ENCODE peak calls at places on chromosomes 1 and 21, in five cellular contexts. One of them, this sample, is unnamed.

GRCh38 chr1:205926213-205926612 is 17.0 kb downstream of the SLC26A9 start:
- DNase-seq in ovary: no peak
- DNase-seq in testis: no peak
- DNase-seq in K562: no peak
- DNase-seq in heart left ventricle: no peak
- DNase-seq in this sample: no peak

GRCh38 chr1:212141404-212141803 is 105.9 kb downstream of the DTL start:
- DNase-seq in K562: no peak
- DNase-seq in ovary: no peak
- DNase-seq in heart left ventricle: no peak
- DNase-seq in testis: no peak
- DNase-seq in this sample: no peak

GRCh38 chr1:91582431-91582921 is 81.8 kb downstream of the CDC7 start:
- DNase-seq in testis: peak
- DNase-seq in K562: no peak
- DNase-seq in heart left ventricle: no peak
- DNase-seq in ovary: peak
- DNase-seq in this sample: no peak

GRCh38 chr1:61358770-61359455 is 276.6 kb downstream of the NFIA start:
- DNase-seq in ovary: no peak
- DNase-seq in heart left ventricle: no peak
- DNase-seq in testis: no peak
- DNase-seq in K562: no peak
- DNase-seq in this sample: no peak

GRCh38 chr1:109197163-109198042 is 16.3 kb upstream of the SARS1 start:
- DNase-seq in ovary: no peak
- DNase-seq in testis: no peak
- DNase-seq in K562: peak
- DNase-seq in heart left ventricle: no peak
- DNase-seq in this sample: peak

GRCh38 chr1:213996320-213997022 is 8.7 kb downstream of the PROX1 start:
- DNase-seq in K562: no peak
- DNase-seq in ovary: peak
- DNase-seq in testis: no peak
- DNase-seq in heart left ventricle: peak
- DNase-seq in this sample: no peak

GRCh38 chr1:33288976-33289857 is 31.7 kb downstream of the A3GALT2 start:
- DNase-seq in heart left ventricle: no peak
- DNase-seq in ovary: no peak
- DNase-seq in testis: no peak
- DNase-seq in K562: no peak
- DNase-seq in this sample: no peak

GRCh38 chr1:64042331-64043100 is 160.9 kb upstream of the UBE2U start:
- DNase-seq in testis: peak
- DNase-seq in heart left ventricle: peak
- DNase-seq in K562: no peak
- DNase-seq in ovary: peak
- DNase-seq in this sample: no peak

GRCh38 chr1:226663327-226663704 is 75.8 kb downstream of the ITPKB start:
- DNase-seq in testis: no peak
- DNase-seq in heart left ventricle: no peak
- DNase-seq in K562: no peak
- DNase-seq in ovary: no peak
- DNase-seq in this sample: no peak

GRCh38 chr1:226666164-226666506 is 72.9 kb downstream of the ITPKB start:
- DNase-seq in ovary: no peak
- DNase-seq in K562: no peak
- DNase-seq in testis: no peak
- DNase-seq in heart left ventricle: no peak
- DNase-seq in this sample: no peak

GRCh38 chr1:226662704-226663326 is 76.3 kb downstream of the ITPKB start:
- DNase-seq in heart left ventricle: peak
- DNase-seq in K562: peak
- DNase-seq in testis: peak
- DNase-seq in ovary: peak
- DNase-seq in this sample: peak

GRCh38 chr1:226665505-226666163 is 73.4 kb downstream of the ITPKB start:
- DNase-seq in testis: no peak
- DNase-seq in K562: no peak
- DNase-seq in heart left ventricle: no peak
- DNase-seq in ovary: no peak
- DNase-seq in this sample: no peak

GRCh38 chr1:226664413-226665101 is 74.5 kb downstream of the ITPKB start:
- DNase-seq in ovary: peak
- DNase-seq in K562: no peak
- DNase-seq in heart left ventricle: peak
- DNase-seq in testis: peak
- DNase-seq in this sample: no peak
- TF ChIP-seq POLR2A in ovary: no peak
- TF ChIP-seq POLR2A in K562: no peak
- TF ChIP-seq POLR2A in heart left ventricle: peak
- TF ChIP-seq POLR2A in testis: no peak
- TF ChIP-seq POLR2A in this sample: no peak

GRCh38 chr1:40785446-40785845 is 1.9 kb downstream of the KCNQ4 start:
- DNase-seq in ovary: no peak
- DNase-seq in heart left ventricle: no peak
- DNase-seq in testis: no peak
- DNase-seq in K562: no peak
- DNase-seq in this sample: no peak

GRCh38 chr1:40782371-40782956 is 1.1 kb upstream of the KCNQ4 start:
- DNase-seq in testis: no peak
- DNase-seq in ovary: no peak
- DNase-seq in heart left ventricle: no peak
- DNase-seq in K562: no peak
- DNase-seq in this sample: no peak

GRCh38 chr1:40784771-40785151 is 1.2 kb downstream of the KCNQ4 start:
- DNase-seq in K562: no peak
- DNase-seq in heart left ventricle: no peak
- DNase-seq in testis: no peak
- DNase-seq in ovary: no peak
- DNase-seq in this sample: no peak

GRCh38 chr1:40783001-40783905 is at the start of gene KCNQ4:
- DNase-seq in testis: peak
- DNase-seq in heart left ventricle: peak
- DNase-seq in ovary: peak
- DNase-seq in K562: peak
- DNase-seq in this sample: peak

GRCh38 chr1:40784141-40784770 is 669 bp downstream of the KCNQ4 start:
- DNase-seq in K562: peak
- DNase-seq in testis: no peak
- DNase-seq in ovary: no peak
- DNase-seq in heart left ventricle: no peak
- DNase-seq in this sample: peak
- TF ChIP-seq POLR2A in K562: no peak
- TF ChIP-seq POLR2A in testis: no peak
- TF ChIP-seq POLR2A in ovary: no peak
- TF ChIP-seq POLR2A in heart left ventricle: no peak
- TF ChIP-seq POLR2A in this sample: no peak

GRCh38 chr1:195430826-195431225 is 1177.4 kb downstream of the KCNT2 start:
- DNase-seq in heart left ventricle: no peak
- DNase-seq in ovary: no peak
- DNase-seq in testis: no peak
- DNase-seq in K562: no peak
- DNase-seq in this sample: no peak
- TF ChIP-seq POLR2A in heart left ventricle: no peak
- TF ChIP-seq POLR2A in ovary: no peak
- TF ChIP-seq POLR2A in testis: no peak
- TF ChIP-seq POLR2A in K562: no peak
- TF ChIP-seq POLR2A in this sample: no peak

DNA sequence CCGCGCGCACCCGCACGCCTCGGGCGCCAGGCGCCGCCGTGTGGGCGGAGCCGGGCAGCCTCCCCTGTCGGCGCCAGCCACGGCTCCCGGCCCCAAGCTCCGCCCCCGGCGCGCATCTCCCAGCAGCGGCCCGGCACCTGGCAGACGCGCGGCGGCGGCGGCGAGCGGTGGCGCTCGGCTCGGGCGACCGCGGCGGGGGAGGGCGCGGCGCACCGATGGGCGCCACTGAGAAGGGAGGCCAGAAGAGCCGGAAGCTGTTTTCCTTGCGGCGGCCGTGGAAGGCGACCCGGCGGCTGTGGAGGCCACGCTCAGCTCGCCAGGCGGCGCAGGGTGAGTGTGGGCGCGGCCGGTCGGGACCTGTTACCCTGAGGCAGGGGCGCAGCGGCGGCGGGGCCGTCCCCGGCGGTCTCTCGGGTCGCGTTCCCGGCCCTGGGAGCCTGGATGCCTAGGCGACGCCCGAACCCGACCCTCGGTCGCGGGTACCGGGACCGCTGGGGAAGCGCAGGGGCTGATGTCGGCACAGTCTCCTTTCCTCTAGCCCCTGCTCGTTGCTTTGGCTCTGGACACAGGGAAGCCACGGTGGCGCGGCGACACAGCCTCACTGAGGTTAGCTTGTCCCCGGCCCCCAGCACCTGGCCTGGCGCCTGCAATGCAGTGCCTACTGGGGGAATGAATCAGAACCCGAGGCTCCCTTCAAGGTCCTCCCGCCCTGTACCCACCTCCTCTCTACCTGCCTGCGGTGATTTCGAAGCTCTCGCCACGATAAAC is 54.8 kb upstream of the DNAJC6 start:
- DNase-seq in heart left ventricle: peak
- DNase-seq in K562: peak
- DNase-seq in ovary: peak
- DNase-seq in testis: peak
- DNase-seq in this sample: peak
- TF ChIP-seq POLR2A in heart left ventricle: no peak
- TF ChIP-seq POLR2A in K562: no peak
- TF ChIP-seq POLR2A in ovary: no peak
- TF ChIP-seq POLR2A in testis: no peak
- TF ChIP-seq POLR2A in this sample: peak

GRCh38 chr1:219461891-219462528 is 150.9 kb downstream of the ZC3H11B start:
- DNase-seq in K562: no peak
- DNase-seq in heart left ventricle: no peak
- DNase-seq in testis: no peak
- DNase-seq in ovary: no peak
- DNase-seq in this sample: no peak
- TF ChIP-seq POLR2A in K562: no peak
- TF ChIP-seq POLR2A in heart left ventricle: no peak
- TF ChIP-seq POLR2A in testis: no peak
- TF ChIP-seq POLR2A in ovary: no peak
- TF ChIP-seq POLR2A in this sample: no peak

DNA sequence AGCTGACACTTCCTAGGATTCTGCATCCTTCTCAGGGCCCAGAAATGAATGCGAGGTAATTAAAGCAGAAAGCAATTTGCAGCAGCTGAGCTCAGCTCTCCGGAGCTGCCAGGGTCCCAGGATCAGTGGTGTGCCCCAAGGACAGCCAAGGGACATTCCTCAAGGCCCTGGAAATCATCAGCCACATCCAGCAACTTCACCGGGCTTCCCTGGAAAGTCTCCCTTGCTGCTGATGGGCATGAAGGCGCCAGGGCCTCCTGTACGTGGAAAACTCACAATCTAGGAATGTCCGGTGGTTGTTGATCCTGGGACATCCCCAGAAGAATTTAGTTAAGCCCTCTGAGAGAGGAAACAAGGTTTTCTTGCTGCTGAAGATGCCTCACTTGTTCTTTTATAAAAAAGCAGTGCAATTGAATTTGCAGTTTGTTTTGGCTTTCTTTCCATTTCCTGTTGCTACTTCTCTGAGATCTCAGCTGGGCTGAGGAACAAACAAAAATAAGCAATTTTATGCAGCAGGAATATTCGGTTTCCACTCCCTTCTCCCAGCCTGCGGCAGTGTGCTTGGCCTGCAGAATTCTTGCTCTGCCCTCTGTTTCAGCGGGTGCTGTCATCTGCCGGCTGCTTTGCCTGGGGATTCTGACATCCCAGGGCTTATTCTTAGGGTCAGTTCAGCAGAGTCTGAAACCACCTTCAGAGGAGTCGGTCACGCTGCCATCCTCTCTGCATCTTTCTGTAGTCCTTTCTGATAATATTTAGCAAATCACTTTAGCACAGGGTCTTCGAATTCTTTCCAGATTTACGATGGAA is 85.9 kb downstream of the TCP10L start:
- DNase-seq in testis: no peak
- DNase-seq in heart left ventricle: peak
- DNase-seq in K562: no peak
- DNase-seq in ovary: no peak
- DNase-seq in this sample: no peak
- TF ChIP-seq POLR2A in testis: no peak
- TF ChIP-seq POLR2A in heart left ventricle: no peak
- TF ChIP-seq POLR2A in K562: no peak
- TF ChIP-seq POLR2A in ovary: no peak
- TF ChIP-seq POLR2A in this sample: no peak

GRCh38 chr1:85202092-85202863 is 1.5 kb upstream of the SYDE2 start:
- DNase-seq in K562: no peak
- DNase-seq in ovary: no peak
- DNase-seq in heart left ventricle: no peak
- DNase-seq in testis: no peak
- DNase-seq in this sample: peak

GRCh38 chr1:85200367-85200869 is 398 bp downstream of the SYDE2 start:
- DNase-seq in K562: peak
- DNase-seq in heart left ventricle: no peak
- DNase-seq in ovary: peak
- DNase-seq in testis: peak
- DNase-seq in this sample: peak

GRCh38 chr1:85201340-85202091 is 700 bp upstream of the SYDE2 start:
- DNase-seq in ovary: peak
- DNase-seq in K562: peak
- DNase-seq in heart left ventricle: peak
- DNase-seq in testis: peak
- DNase-seq in this sample: peak

GRCh38 chr1:85199667-85200366 is 999 bp downstream of the SYDE2 start:
- DNase-seq in K562: no peak
- DNase-seq in ovary: no peak
- DNase-seq in heart left ventricle: no peak
- DNase-seq in testis: no peak
- DNase-seq in this sample: no peak

DNA sequence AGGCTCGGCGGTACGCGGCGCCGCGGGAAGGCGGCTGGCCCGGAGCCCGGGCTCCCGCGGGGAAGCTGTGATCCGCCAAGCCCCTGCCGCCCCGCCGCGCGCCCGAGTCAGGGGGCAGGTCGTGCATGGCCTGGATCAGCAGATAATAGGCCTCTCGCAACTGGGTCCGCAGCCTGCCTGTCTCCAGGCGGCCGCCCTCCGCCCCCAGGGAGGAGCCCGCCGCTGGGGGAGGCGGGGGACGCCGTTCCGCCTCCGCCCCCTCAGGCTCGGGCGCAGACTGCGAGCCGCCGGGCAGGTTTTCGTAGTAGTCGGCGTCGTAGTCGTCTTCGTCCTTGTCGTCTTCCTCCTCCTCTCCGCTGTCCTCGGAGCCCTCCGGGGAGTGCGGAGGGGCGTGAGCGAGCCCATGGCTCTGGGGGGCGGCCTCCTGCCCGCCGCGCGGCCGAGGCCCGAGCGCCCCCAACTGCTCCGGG is at the start of gene SYDE2:
- DNase-seq in testis: peak
- DNase-seq in K562: peak
- DNase-seq in heart left ventricle: peak
- DNase-seq in ovary: peak
- DNase-seq in this sample: peak
- TF ChIP-seq POLR2A in testis: no peak
- TF ChIP-seq POLR2A in K562: peak
- TF ChIP-seq POLR2A in heart left ventricle: peak
- TF ChIP-seq POLR2A in ovary: peak
- TF ChIP-seq POLR2A in this sample: peak

DNA sequence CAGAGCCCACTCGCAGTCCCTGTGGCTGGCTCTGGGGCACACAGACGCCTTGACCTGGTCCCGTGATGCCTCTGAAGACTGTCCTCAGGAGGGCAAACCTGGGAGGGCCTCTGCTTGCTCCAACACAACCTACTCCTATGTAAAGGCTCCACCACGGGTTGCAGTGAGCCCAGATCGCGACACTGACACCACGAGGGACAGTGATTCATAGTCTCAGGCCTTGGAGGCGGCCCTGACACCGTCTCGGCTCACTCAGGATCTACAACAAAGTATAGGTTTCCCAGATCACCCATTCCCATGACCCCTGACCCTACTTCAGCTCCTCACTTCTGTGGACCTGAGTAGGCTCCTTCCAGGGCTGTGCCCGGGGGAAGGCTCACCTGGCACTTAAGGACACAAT is 28.0 kb downstream of the NOL9 start:
- DNase-seq in heart left ventricle: no peak
- DNase-seq in K562: no peak
- DNase-seq in ovary: no peak
- DNase-seq in testis: no peak
- DNase-seq in this sample: no peak
- TF ChIP-seq POLR2A in heart left ventricle: no peak
- TF ChIP-seq POLR2A in K562: no peak
- TF ChIP-seq POLR2A in ovary: no peak
- TF ChIP-seq POLR2A in testis: no peak
- TF ChIP-seq POLR2A in this sample: no peak